ENCODE peak calls at places on chromosomes 13 and 19, in four cellular contexts. O, P, Q and E are unnamed samples.

GRCh38 chr19:6071840-6072239 is 38.5 kb downstream of the RFX2 start:
- DNase-seq in P (no peak), O (no peak), Q (no peak), E (no peak)

GRCh38 chr13:65154661-65155447 is 2075.3 kb downstream of the PCDH9 start:
- DNase-seq in P (no peak), O (no peak), Q (no peak), E (no peak)

GRCh38 chr19:20103091-20103501 is 25.3 kb downstream of the ZNF90 start:
- DNase-seq in Q (no peak), P (no peak), O (no peak), E (no peak)

GRCh38 chr19:18932216-18932841 is 8.7 kb downstream of the HOMER3 start:
- DNase-seq in P (peak; percentile 77), Q (peak; percentile 62), O (peak; percentile 72), E (peak; percentile 20)

GRCh38 chr13:40170982-40171381 is 495.5 kb downstream of the FOXO1 start:
- DNase-seq in Q (no peak), O (no peak), P (no peak), E (no peak)

GRCh38 chr19:49895566-49896297 is 955 bp downstream of the IL4I1 start:
- DNase-seq in O (no peak), P (no peak), Q (no peak), E (no peak)

GRCh38 chr13:39501711-39502324 is 101.2 kb downstream of the LHFPL6 start:
- DNase-seq in P (no peak), O (no peak), Q (no peak), E (no peak)

GRCh38 chr13:105202384-105202783 is 1333.1 kb downstream of the EFNB2 start:
- DNase-seq in P (peak; percentile 9), Q (no peak), O (no peak), E (peak; percentile 42)

GRCh38 chr13:65095697-65096096 is 2134.4 kb downstream of the PCDH9 start:
- DNase-seq in O (no peak), Q (no peak), P (no peak), E (no peak)

DNA sequence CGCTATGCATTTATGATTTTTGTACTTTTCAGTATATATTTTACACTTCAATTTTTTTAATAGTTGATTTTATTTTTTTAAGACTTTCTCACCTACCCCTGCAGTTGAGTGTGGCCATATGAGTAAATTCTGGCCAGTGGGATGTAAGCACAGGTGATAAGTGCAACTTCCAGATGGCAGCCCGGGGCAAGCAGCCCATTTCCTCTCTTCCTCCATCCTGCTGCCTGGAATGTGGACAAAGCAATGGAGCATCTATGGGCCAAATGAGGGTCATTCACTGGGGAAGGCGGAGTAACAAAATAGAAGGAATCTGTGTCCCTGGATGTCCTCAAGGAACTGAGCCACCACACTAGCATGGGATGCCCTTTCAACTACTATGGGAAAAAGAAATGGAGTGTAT is 12.3 kb downstream of the RFXAP start:
- DNase-seq in O (no peak), Q (no peak), P (no peak), E (no peak)
- H3K4me3 ChIP-seq in O (no peak overlapping the region), Q (no peak overlapping the region), P (no peak overlapping the region), E (no peak overlapping the region)

GRCh38 chr19:38507551-38508127 is 74.1 kb downstream of the RYR1 start:
- DNase-seq in O (no peak), Q (no peak), P (no peak), E (no peak)

GRCh38 chr19:38505958-38506357 is 72.5 kb downstream of the RYR1 start:
- DNase-seq in P (no peak), O (no peak), Q (no peak), E (no peak)

GRCh38 chr19:38506375-38506722 is 72.9 kb downstream of the RYR1 start:
- DNase-seq in O (no peak), Q (no peak), P (no peak), E (no peak)

GRCh38 chr19:38508507-38508906 is 75.0 kb downstream of the RYR1 start:
- DNase-seq in O (no peak), P (no peak), Q (no peak), E (no peak)

GRCh38 chr19:38506723-38507550 is 73.4 kb downstream of the RYR1 start:
- DNase-seq in P (peak; percentile 88), Q (peak; percentile 92), O (peak; percentile 62), E (peak; percentile 74)
- H3K4me3 ChIP-seq in P (no peak overlapping the region), Q (no peak overlapping the region), O (no peak overlapping the region), E (no peak overlapping the region)

GRCh38 chr13:82749551-82749950 is 1132.7 kb downstream of the SLITRK1 start:
- DNase-seq in O (no peak), P (no peak), Q (no peak), E (no peak)

GRCh38 chr13:82747948-82748347 is 1134.3 kb downstream of the SLITRK1 start:
- DNase-seq in P (no peak), Q (no peak), O (no peak), E (no peak)

GRCh38 chr13:82751221-82751620 is 1131.1 kb downstream of the SLITRK1 start:
- DNase-seq in O (no peak), Q (no peak), P (no peak), E (no peak)

DNA sequence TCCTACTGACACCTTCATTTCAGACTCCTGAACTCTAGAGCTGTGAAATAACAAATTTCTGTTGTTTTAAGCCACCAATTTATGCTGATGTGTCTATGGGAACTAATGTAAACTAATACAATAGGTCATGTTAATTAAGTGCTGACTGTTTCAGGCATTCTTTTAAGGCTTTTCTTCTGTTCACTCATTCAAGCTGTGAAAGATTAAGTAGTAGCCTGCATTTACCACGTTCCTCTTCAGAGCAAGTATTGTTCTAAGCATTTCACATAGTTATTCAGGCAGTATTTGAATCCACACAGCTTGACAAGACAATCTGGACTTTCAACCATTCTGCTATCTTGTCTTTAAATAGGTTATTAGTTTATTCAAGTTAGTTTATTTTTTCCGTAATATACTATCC is 1134.9 kb downstream of the SLITRK1 start:
- DNase-seq in Q (no peak), O (no peak), P (no peak), E (no peak)
- H3K4me3 ChIP-seq in Q (no peak overlapping the region), O (no peak overlapping the region), P (no peak overlapping the region), E (no peak overlapping the region)

DNA sequence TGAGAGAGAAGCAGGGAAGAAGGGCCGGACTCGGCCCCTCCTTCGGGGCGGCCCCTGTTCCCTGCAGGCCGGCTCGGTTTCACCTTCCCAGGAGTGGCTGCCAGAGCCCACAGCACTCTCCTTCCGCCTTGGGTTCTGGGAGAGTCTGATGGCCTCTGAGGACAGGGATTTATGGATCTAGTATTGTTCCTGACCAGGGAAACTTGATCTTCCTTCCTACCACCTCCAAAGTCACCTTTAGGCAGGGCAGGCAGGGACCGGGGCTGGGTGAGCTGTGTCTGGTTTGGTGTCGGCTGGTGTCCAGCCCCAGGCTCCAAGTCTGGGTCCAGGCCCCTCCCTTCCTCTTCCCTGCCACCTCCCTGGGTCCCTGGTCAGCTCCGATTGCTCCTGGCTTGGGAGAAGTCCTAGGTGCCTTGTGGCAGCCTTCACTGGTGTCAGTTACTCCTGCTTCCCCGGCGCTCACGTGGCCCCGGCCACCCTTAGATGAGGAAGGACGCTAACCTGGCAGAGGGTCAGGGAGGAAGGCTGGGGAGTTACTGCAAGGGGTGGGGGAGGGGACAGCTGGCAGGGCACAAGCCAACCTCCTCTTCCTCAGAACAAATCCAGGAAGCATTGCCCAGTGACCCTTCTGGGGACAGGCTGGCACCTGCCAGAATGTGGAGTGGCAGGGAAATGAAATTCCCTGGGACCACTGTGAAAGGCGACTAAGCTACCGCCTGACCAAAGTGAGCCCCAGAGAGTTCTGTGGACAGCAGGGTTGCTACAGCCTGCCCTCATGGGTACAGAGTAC is 18.8 kb downstream of the RFX1 start:
- DNase-seq in O (no peak), Q (no peak), P (no peak), E (no peak)
- H3K4me3 ChIP-seq in O (peak overlapping the region; percentile 48), Q (no peak overlapping the region), P (no peak overlapping the region), E (peak overlapping the region; percentile 46)

GRCh38 chr13:46178821-46179220 is 3.2 kb downstream of the LCP1 start:
- DNase-seq in P (no peak), Q (no peak), O (no peak), E (no peak)

GRCh38 chr13:46180393-46180792 is 1.6 kb downstream of the LCP1 start:
- DNase-seq in Q (no peak), O (no peak), P (no peak), E (no peak)

GRCh38 chr13:46178143-46178542 is 3.8 kb downstream of the LCP1 start:
- DNase-seq in P (no peak), O (no peak), Q (no peak), E (no peak)

GRCh38 chr13:46181799-46182490 is at the start of gene LCP1:
- DNase-seq in P (peak; percentile 75), O (peak; percentile 78), Q (no peak), E (peak; percentile 98)

GRCh38 chr13:46179576-46180368 is 2.2 kb downstream of the LCP1 start:
- DNase-seq in O (peak; percentile 78), P (peak; percentile 43), Q (peak; percentile 30), E (peak; percentile 89)
- H3K4me3 ChIP-seq in O (peak overlapping the region; percentile 83), P (no peak overlapping the region), Q (no peak overlapping the region), E (peak overlapping the region; percentile 82)